ENCODE peak calls at places on chromosomes 11 and 22, in six cellular contexts. U, Y, D, O, C and P are unnamed samples.

GRCh38 chr11:43852057-43852636 is 28.5 kb upstream of the ALKBH3 start:
- DNase-seq in U (peak), Y (peak), D (no peak), O (peak), C (peak), P (peak)

GRCh38 chr22:37334461-37334858 is 52.2 kb downstream of the CYTH4 start:
- DNase-seq in U (no peak), Y (no peak), D (no peak), O (no peak), C (no peak), P (peak)

GRCh38 chr22:49305215-49305965 is 522.3 kb downstream of the BRD1 start:
- DNase-seq in U (peak), Y (peak), D (no peak), O (peak), C (peak), P (peak)

GRCh38 chr22:33335611-33336279 is 277.6 kb upstream of the SYN3 start:
- DNase-seq in U (no peak), Y (no peak), D (no peak), O (no peak), C (no peak), P (no peak)

GRCh38 chr22:49358041-49358440 is 469.6 kb downstream of the BRD1 start:
- DNase-seq in U (no peak), Y (no peak), D (no peak), O (no peak), C (no peak), P (no peak)

GRCh38 chr22:29396126-29396525 is 7.8 kb upstream of the AP1B1 start:
- DNase-seq in U (no peak), Y (no peak), D (no peak), O (peak), C (no peak), P (no peak)

GRCh38 chr11:27525824-27526516 is 19.4 kb upstream of the LIN7C start:
- DNase-seq in U (no peak), Y (no peak), D (no peak), O (no peak), C (no peak), P (no peak)

GRCh38 chr11:119671048-119671447 is 58.0 kb downstream of the NECTIN1 start:
- DNase-seq in U (no peak), Y (no peak), D (peak), O (peak), C (peak), P (no peak)

GRCh38 chr11:102914238-102915043 is 39.7 kb upstream of the MMP12 start:
- DNase-seq in U (no peak), Y (no peak), D (no peak), O (peak), C (peak), P (no peak)

GRCh38 chr11:92670293-92670890 is 299.1 kb upstream of the MTNR1B start:
- DNase-seq in U (no peak), Y (no peak), D (no peak), O (no peak), C (no peak), P (peak)

GRCh38 chr11:131744847-131745246 is 374.4 kb downstream of the NTM start:
- DNase-seq in U (no peak), Y (no peak), D (no peak), O (no peak), C (peak), P (no peak)

GRCh38 chr22:37267128-37267587 is 15.2 kb upstream of the CYTH4 start:
- DNase-seq in U (peak), Y (peak), D (no peak), O (no peak), C (peak), P (peak)

GRCh38 chr22:25081409-25081824 is 118.2 kb upstream of the CRYBB3 start:
- DNase-seq in U (peak), Y (peak), D (no peak), O (peak), C (peak), P (peak)

GRCh38 chr22:46083383-46084350 is 66.7 kb upstream of the PPARA start:
- DNase-seq in U (no peak), Y (no peak), D (no peak), O (no peak), C (no peak), P (no peak)

GRCh38 chr22:50440544-50441249 is 34.1 kb downstream of the SBF1 start:
- DNase-seq in U (no peak), Y (no peak), D (no peak), O (no peak), C (no peak), P (no peak)

GRCh38 chr22:46893281-46894020 is 131.0 kb downstream of the TBC1D22A start:
- DNase-seq in U (no peak), Y (no peak), D (no peak), O (no peak), C (no peak), P (no peak)

GRCh38 chr11:115676206-115676605 is 172.0 kb upstream of the CADM1 start:
- DNase-seq in U (no peak), Y (no peak), D (no peak), O (no peak), C (no peak), P (no peak)

GRCh38 chr11:126861796-126862195 is 138.8 kb downstream of the KIRREL3 start:
- DNase-seq in U (no peak), Y (no peak), D (no peak), O (no peak), C (no peak), P (no peak)

GRCh38 chr11:15985863-15986139 is 370.5 kb downstream of the SOX6 start:
- DNase-seq in U (no peak), Y (no peak), D (no peak), O (no peak), C (no peak), P (no peak)

GRCh38 chr11:57402188-57403066 is 12.0 kb upstream of the PRG2 start:
- DNase-seq in U (no peak), Y (no peak), D (no peak), O (no peak), C (no peak), P (no peak)

GRCh38 chr11:67523556-67524479 is 572 bp upstream of the CABP2 start:
- DNase-seq in U (no peak), Y (no peak), D (no peak), O (no peak), C (no peak), P (no peak)

GRCh38 chr11:37942081-37942480 is 1344.0 kb upstream of the RAG2 start:
- DNase-seq in U (no peak), Y (no peak), D (no peak), O (no peak), C (peak), P (no peak)

GRCh38 chr11:99257131-99257530 is 236.4 kb downstream of the CNTN5 start:
- DNase-seq in U (no peak), Y (no peak), D (no peak), O (no peak), C (peak), P (no peak)

GRCh38 chr11:96050435-96051182 is 126.7 kb upstream of the MTMR2 start:
- DNase-seq in U (no peak), Y (no peak), D (no peak), O (no peak), C (peak), P (no peak)
- TF ChIP-seq CTCF in U (peak), Y (no peak), D (no peak), O (no peak), C (peak), P (no peak)

GRCh38 chr11:124642628-124643027 is 20.0 kb downstream of the TBRG1 start:
- DNase-seq in U (no peak), Y (no peak), D (no peak), O (no peak), C (no peak), P (no peak)

GRCh38 chr11:124643605-124644425 is 21.2 kb downstream of the TBRG1 start:
- DNase-seq in U (no peak), Y (no peak), D (no peak), O (no peak), C (peak), P (no peak)

GRCh38 chr11:124643042-124643604 is 20.5 kb downstream of the TBRG1 start:
- DNase-seq in U (no peak), Y (no peak), D (no peak), O (no peak), C (no peak), P (no peak)

GRCh38 chr11:124638500-124638899 is 15.8 kb downstream of the TBRG1 start:
- DNase-seq in U (no peak), Y (no peak), D (no peak), O (no peak), C (no peak), P (no peak)

GRCh38 chr11:124640660-124641059 is 18.0 kb downstream of the TBRG1 start:
- DNase-seq in U (no peak), Y (no peak), D (no peak), O (no peak), C (no peak), P (no peak)
- TF ChIP-seq CTCF in U (no peak), Y (no peak), D (no peak), O (no peak), C (no peak), P (no peak)

DNA sequence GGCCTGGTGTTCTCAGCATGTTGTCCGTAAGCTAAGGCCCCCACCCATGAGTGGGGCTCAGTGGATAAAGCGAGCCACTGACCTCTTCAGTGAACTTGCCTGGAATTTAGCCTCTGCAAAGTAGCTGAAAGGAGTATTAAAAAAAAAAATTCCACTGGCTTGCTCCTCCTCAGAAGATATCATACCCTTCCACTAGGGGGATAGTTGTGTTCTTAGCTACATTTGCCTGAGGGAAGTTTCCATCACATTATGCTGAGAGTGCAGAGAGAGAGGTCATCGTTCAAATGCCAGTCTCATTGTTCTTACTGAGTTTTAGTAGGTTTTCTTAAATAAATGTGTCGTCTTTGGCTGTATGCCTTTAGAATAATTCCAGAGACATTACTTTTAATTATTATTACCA is 879.7 kb downstream of the JRKL start:
- DNase-seq in U (no peak), Y (no peak), D (no peak), O (no peak), C (peak), P (no peak)
- TF ChIP-seq CTCF in U (peak), Y (no peak), D (no peak), O (no peak), C (peak), P (peak)

DNA sequence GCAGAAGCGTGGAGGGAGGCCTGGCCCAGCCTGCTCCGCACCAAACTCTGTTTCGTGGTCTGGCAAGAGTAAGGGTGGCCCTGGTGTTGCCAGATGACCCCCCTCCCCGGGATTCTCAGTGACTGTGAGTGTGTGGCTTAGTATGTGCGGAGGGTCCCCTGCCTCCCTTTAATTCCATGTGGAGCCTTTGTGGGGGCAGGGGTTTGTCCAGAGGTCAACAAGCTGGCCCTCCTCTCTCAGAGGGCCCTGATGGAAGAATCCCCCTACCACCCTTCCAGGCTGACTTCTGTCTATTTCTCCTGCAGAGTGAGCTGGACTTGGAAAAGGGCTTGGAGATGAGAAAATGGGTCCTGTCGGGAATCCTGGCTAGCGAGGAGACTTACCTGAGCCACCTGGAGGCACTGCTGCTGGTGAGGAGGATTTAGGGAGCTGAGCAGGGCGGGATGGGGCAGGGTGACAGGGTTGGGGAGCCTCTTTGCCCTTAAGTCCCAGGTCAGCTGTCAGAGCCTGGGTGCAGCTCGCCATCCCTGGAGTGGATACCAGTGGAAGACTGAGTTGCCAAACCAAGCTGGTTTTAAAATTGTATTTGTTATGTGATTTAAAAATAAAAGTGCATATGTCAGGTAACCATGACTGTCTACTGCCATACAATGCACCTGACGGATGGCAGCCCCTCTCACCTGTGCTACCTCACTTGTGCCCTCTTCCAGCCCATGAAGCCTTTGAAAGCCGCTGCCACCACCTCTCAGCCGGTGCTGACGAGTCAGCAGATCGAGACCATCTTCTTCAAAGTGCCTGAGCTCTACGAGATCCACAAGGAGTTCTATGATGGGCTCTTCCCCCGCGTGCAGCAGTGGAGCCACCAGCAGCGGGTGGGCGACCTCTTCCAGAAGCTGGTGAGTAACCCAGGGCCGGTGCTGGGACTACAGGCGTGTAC is 80.6 kb downstream of the BCR start:
- DNase-seq in U (no peak), Y (no peak), D (no peak), O (no peak), C (no peak), P (no peak)
- TF ChIP-seq CTCF in U (no peak), Y (no peak), D (no peak), O (no peak), C (no peak), P (no peak)

GRCh38 chr22:30802202-30803166 is 107.8 kb downstream of the OSBP2 start:
- DNase-seq in U (peak), Y (peak), D (peak), O (peak), C (peak), P (peak)
- TF ChIP-seq CTCF in U (peak), Y (no peak), D (peak), O (peak), C (no peak), P (peak)